ENCODE peak calls at places on chromosomes 4 and X, in four cellular contexts. Z is iris pigment epithelial cell, B is NCI-H1105, C is AG20443. Q is an unnamed sample.

GRCh38 chrX:68398286-68398685 is 35.0 kb downstream of the OPHN1 start:
- DNase-seq in Z (no peak), B (no peak), C (no peak), Q (no peak)

GRCh38 chr4:123741906-123742305 is 345.3 kb downstream of the SPRY1 start:
- DNase-seq in Z (peak), B (no peak), C (no peak), Q (no peak)

GRCh38 chrX:41664307-41665299 is 24.2 kb upstream of the GPR34 start:
- DNase-seq in Z (peak), B (no peak), C (no peak), Q (no peak)

GRCh38 chrX:150575415-150575814 is 7.0 kb downstream of the MTM1 start:
- DNase-seq in Z (peak), B (peak), C (no peak), Q (peak)

GRCh38 chr4:7872264-7872771 is 67.3 kb downstream of the AFAP1 start:
- DNase-seq in Z (peak), B (peak), C (peak), Q (no peak)

GRCh38 chr4:42280327-42281095 is 116.8 kb upstream of the SHISA3 start:
- DNase-seq in Z (peak), B (peak), C (peak), Q (no peak)

GRCh38 chrX:109920325-109920724 is 82.6 kb upstream of the TMEM164 start:
- DNase-seq in Z (no peak), B (no peak), C (no peak), Q (no peak)

GRCh38 chr4:127140306-127140705 is 492.5 kb upstream of the INTU start:
- DNase-seq in Z (peak), B (no peak), C (peak), Q (no peak)

GRCh38 chr4:186557486-186557885 is 2.1 kb upstream of the MTNR1A start:
- DNase-seq in Z (peak), B (no peak), C (no peak), Q (no peak)

GRCh38 chrX:115539841-115540240 is 21.1 kb upstream of the PLS3 start:
- DNase-seq in Z (peak), B (no peak), C (no peak), Q (no peak)

GRCh38 chr4:33037464-33037863 is 2317.3 kb downstream of the PCDH7 start:
- DNase-seq in Z (no peak), B (no peak), C (no peak), Q (no peak)

GRCh38 chr4:30753316-30753715 is 33.1 kb downstream of the PCDH7 start:
- DNase-seq in Z (peak), B (no peak), C (no peak), Q (no peak)

GRCh38 chr4:140691369-140691768 is 64.8 kb downstream of the TBC1D9 start:
- DNase-seq in Z (peak), B (no peak), C (peak), Q (no peak)

GRCh38 chr4:68735106-68735505 is 64.7 kb upstream of the UGT2B15 start:
- DNase-seq in Z (no peak), B (no peak), C (no peak), Q (no peak)

GRCh38 chr4:16858275-16858752 is 40.1 kb downstream of the LDB2 start:
- DNase-seq in Z (peak), B (no peak), C (no peak), Q (no peak)

GRCh38 chrX:109782994-109783711 is 50.1 kb upstream of the ACSL4 start:
- DNase-seq in Z (peak), B (no peak), C (no peak), Q (no peak)

GRCh38 chr4:117965608-117966007 is 68.7 kb upstream of the NDST3 start:
- DNase-seq in Z (no peak), B (no peak), C (no peak), Q (no peak)

GRCh38 chrX:24190500-24191156 is 41.1 kb downstream of the ZFX start:
- DNase-seq in Z (peak), B (no peak), C (peak), Q (no peak)

GRCh38 chr4:151719045-151719743 is 41.6 kb downstream of the GATB start:
- DNase-seq in Z (no peak), B (no peak), C (no peak), Q (no peak)

GRCh38 chrX:133090410-133090809 is 6.5 kb downstream of the USP26 start:
- DNase-seq in Z (peak), B (no peak), C (no peak), Q (no peak)

GRCh38 chr4:15444879-15445576 is 17.2 kb downstream of the C1QTNF7 start:
- DNase-seq in Z (no peak), B (no peak), C (no peak), Q (no peak)

GRCh38 chr4:83582289-83582756 is 46.4 kb downstream of the GPAT3 start:
- DNase-seq in Z (no peak), B (peak), C (peak), Q (no peak)

GRCh38 chrX:110338850-110339373 is 19.7 kb upstream of the RTL9 start:
- DNase-seq in Z (no peak), B (peak), C (no peak), Q (no peak)

GRCh38 chrX:29487214-29487613 is 728.1 kb upstream of the MAGEB2 start:
- DNase-seq in Z (peak), B (no peak), C (no peak), Q (no peak)

GRCh38 chr4:71322425-71322824 is 16.4 kb upstream of the SLC4A4 start:
- DNase-seq in Z (no peak), B (no peak), C (peak), Q (no peak)